ENCODE peak calls at places on chromosome 11, in nine cellular contexts. T is stomach, S is cardiac fibroblast, C is sigmoid colon, X is cardiac muscle cell, V is mammary epithelial cell, K is A549, U is H9, P is ovary. A is an unnamed sample.

GRCh38 chr11:45141171-45141570 is 5.3 kb upstream of the PRDM11 start:
- DNase-seq in U (no peak), P (no peak), C (no peak), K (no peak), X (no peak), V (no peak), T (no peak), S (no peak), A (no peak)

GRCh38 chr11:134925432-134925831 is 513.4 kb upstream of the B3GAT1 start:
- DNase-seq in V (no peak), U (no peak), S (no peak), K (no peak), C (no peak), T (no peak), P (no peak), X (no peak), A (no peak)

GRCh38 chr11:7457211-7457610 is 28.1 kb upstream of the OLFML1 start:
- DNase-seq in S (peak), V (peak), T (no peak), C (no peak), X (no peak), U (no peak), P (no peak), K (no peak), A (peak)

GRCh38 chr11:117319214-117319840 is 3.3 kb upstream of the BACE1 start:
- DNase-seq in C (peak), P (no peak), S (peak), V (no peak), T (no peak), K (no peak), U (no peak), X (no peak), A (peak)

GRCh38 chr11:12502950-12503579 is 125.7 kb downstream of the PARVA start:
- DNase-seq in P (no peak), V (no peak), T (no peak), X (no peak), U (no peak), S (peak), K (peak), C (no peak), A (peak)

GRCh38 chr11:108117746-108118371 is 3.5 kb upstream of the ACAT1 start:
- DNase-seq in S (peak), U (no peak), V (peak), P (no peak), C (no peak), K (peak), X (peak), T (no peak), A (peak)

GRCh38 chr11:117696489-117696888 is 100.5 kb downstream of the DSCAML1 start:
- DNase-seq in C (no peak), U (no peak), T (no peak), K (no peak), X (peak), V (no peak), S (no peak), P (no peak), A (no peak)

GRCh38 chr11:23310276-23310675 is 450.0 kb upstream of the CCDC179 start:
- DNase-seq in T (no peak), U (no peak), X (no peak), V (no peak), P (no peak), S (peak), K (no peak), C (no peak), A (peak)

GRCh38 chr11:84714316-84714780 is 912.8 kb downstream of the DLG2 start:
- DNase-seq in P (no peak), S (peak), U (peak), X (peak), K (peak), C (no peak), V (peak), T (peak), A (peak)

GRCh38 chr11:120259988-120260565 is 20.1 kb downstream of the POU2F3 start:
- DNase-seq in V (no peak), U (no peak), T (no peak), P (no peak), C (no peak), K (no peak), X (no peak), S (no peak), A (no peak)

GRCh38 chr11:119474682-119475596 is 52.0 kb upstream of the THY1 start:
- DNase-seq in U (peak), S (peak), C (peak), P (peak), K (peak), T (peak), X (peak), V (peak), A (peak)

GRCh38 chr11:63880031-63880841 is 36.7 kb downstream of the RCOR2 start:
- DNase-seq in K (no peak), U (no peak), X (no peak), P (no peak), C (no peak), T (no peak), S (peak), V (peak), A (peak)

GRCh38 chr11:133160754-133161153 is 371.5 kb downstream of the OPCML start:
- DNase-seq in U (no peak), K (no peak), S (no peak), X (no peak), V (no peak), P (no peak), T (no peak), C (no peak), A (no peak)

GRCh38 chr11:99814738-99815137 is 794.0 kb downstream of the CNTN5 start:
- DNase-seq in U (no peak), S (no peak), X (no peak), C (no peak), P (no peak), V (no peak), K (peak), T (no peak), A (no peak)

GRCh38 chr11:91470656-91471055 is 754.0 kb upstream of the FAT3 start:
- DNase-seq in T (no peak), C (no peak), P (no peak), V (peak), X (no peak), U (no peak), K (no peak), S (no peak), A (no peak)

GRCh38 chr11:20592741-20593140 is 6.7 kb upstream of the SLC6A5 start:
- DNase-seq in C (no peak), V (no peak), U (no peak), S (no peak), K (no peak), P (no peak), X (no peak), T (no peak), A (no peak)
- TF ChIP-seq CTCF in C (no peak), V (no peak), U (peak), S (no peak), K (no peak), P (no peak), X (no peak), T (no peak), A (no peak)

GRCh38 chr11:65964906-65965305 is 3.4 kb downstream of the SART1 start:
- DNase-seq in K (no peak), U (no peak), X (no peak), T (no peak), S (no peak), P (no peak), V (no peak), C (no peak), A (no peak)
- TF ChIP-seq CTCF in K (no peak), U (no peak), X (no peak), T (no peak), S (no peak), P (no peak), V (no peak), C (no peak), A (no peak)

DNA sequence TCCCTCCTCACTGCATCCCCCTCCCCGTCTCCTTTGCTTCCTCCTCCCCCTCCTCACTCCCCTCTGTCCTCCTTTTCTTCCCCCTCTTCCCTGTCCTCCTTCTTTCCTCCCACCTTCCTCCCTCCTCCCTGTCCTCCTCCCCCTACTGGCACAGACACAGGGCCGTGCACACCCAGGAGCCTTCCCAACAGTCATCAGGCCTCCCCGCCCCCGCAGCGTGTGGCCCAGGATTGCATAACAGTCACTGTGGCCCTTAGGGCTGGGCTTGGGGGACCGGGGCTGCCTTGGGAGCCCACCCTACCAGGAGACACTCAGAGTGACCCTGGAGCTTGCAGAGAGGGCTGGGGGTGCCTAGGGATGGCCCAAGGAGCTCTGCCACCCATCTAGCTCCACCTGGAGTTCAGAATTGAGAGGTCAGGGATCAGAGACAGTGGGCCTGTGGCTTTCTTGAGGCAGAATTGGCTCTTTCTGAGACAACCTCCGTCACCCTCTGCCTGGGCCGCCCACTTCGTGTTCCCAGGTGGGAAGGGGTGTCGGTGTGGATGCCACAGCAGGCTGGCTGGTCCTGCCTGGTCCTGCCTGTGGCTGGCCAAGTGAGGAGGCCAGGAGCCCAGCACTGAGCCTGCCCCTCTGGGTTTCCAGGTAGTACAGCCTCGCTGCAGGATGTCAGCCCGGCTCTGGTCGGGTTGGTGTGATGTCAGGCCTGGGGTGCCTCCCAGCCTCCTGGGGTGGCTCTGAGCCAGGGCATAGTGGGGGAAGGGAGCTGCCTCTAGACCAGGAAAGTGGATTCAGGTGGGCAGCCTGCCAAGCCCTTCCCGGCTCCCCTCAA is 1.6 kb downstream of the SPI1 start:
- DNase-seq in U (no peak), X (no peak), K (no peak), T (no peak), P (no peak), C (no peak), V (no peak), S (no peak), A (no peak)
- TF ChIP-seq CTCF in U (peak), X (no peak), K (no peak), T (no peak), P (no peak), C (no peak), V (no peak), S (no peak), A (no peak)

DNA sequence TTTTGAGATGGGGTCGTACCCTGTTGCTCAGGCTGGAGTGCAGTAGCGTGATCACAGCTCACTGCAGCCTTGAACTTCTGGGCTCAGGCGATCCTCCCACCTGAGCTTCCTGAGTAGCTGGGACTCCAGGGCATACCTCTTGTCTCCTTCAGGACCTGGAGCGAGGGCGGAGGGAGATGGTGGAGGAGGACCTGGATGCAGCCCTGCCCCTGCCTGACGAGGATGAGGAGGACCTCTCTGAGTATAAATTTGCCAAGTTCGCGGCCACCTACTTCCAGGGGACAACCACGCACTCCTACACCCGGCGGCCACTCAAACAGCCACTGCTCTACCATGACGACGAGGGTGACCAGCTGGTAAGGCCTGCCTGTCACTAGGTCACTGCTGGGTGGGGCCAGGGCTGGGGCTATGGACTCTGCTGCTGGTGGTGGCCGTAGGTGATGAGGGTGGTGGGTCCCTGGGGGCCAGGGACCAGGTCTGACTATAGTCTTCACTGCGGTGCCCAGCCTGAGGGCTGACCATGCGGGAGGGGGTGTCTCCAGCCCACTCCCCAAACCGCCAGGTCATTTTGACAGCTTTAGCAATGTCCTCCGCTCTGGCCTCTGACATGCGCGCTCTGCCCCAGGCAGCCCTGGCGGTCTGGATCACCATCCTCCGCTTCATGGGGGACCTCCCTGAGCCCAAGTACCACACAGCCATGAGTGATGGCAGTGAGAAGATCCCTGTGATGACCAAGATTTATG is 53.9 kb downstream of the MYO7A start:
- DNase-seq in U (no peak), K (no peak), S (no peak), P (no peak), X (no peak), T (no peak), C (no peak), V (no peak), A (no peak)
- TF ChIP-seq CTCF in U (no peak), K (no peak), S (no peak), P (no peak), X (no peak), T (no peak), C (no peak), V (no peak), A (no peak)

DNA sequence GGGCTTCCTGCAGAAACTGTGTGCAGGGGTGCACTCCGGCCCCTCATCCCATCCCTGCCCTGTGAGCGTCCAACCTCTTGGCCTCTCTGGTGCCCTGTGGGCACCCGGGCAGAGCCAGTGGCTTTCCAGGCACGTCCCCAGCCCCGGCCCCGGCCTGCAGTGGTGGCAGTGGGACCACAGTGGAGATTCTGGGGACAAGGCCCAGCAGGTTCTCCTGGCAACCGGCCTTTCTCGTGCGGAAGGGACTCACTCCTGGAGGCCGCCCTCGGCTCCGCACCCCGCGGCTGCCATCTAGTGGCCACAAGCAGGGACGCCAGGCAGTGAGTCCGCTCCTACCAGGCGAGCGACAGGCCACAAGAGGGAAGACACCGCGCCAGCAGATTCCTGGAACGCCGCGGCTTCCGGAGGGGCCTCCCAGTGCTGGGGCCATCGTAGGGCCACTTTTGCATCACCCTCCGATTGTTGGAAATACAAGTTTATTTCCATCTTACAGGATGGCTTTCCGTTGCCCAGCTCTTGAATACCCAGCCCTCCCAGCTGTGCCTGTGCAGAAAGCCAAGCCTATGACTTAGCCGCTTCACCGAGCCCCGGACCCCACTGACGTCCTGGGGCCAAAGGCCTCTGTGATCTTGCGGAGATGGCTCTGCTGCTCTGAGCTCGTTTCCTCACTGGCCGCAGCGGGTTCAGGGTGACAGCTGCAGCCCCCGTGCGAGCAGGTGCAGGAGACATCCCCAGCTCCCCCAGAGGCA is 357.3 kb downstream of the CTTN start:
- DNase-seq in P (peak), V (peak), C (peak), U (peak), T (peak), X (peak), S (peak), K (peak), A (peak)
- TF ChIP-seq CTCF in P (peak), V (peak), C (peak), U (peak), T (peak), X (peak), S (peak), K (peak), A (peak)